ENCODE peak calls at places on chromosomes 3 and 15, in four cellular contexts. One of them, this sample, is unnamed.

GRCh38 chr3:66075281-66075680 is 36.6 kb upstream of the MAGI1 start:
- DNase-seq in left cardiac atrium: no peak
- DNase-seq in EL: peak; percentile 77
- DNase-seq in brain microvascular endothelial cell: peak; percentile 23
- DNase-seq in this sample: no peak

GRCh38 chr3:31066999-31067398 is 172.5 kb upstream of the GADL1 start:
- DNase-seq in left cardiac atrium: no peak
- DNase-seq in EL: peak; percentile 93
- DNase-seq in brain microvascular endothelial cell: peak; percentile 89
- DNase-seq in this sample: no peak

GRCh38 chr3:27368831-27369607 is at the start of gene NEK10:
- DNase-seq in brain microvascular endothelial cell: peak; percentile 87
- DNase-seq in left cardiac atrium: peak; percentile 92
- DNase-seq in EL: peak; percentile 84
- DNase-seq in this sample: peak; percentile 94

GRCh38 chr3:151035072-151035471 is 50.4 kb upstream of the MED12L start:
- DNase-seq in EL: no peak
- DNase-seq in brain microvascular endothelial cell: no peak
- DNase-seq in left cardiac atrium: no peak
- DNase-seq in this sample: no peak

GRCh38 chr3:126151562-126152302 is 28.7 kb downstream of the ALDH1L1 start:
- DNase-seq in brain microvascular endothelial cell: no peak
- DNase-seq in left cardiac atrium: no peak
- DNase-seq in EL: no peak
- DNase-seq in this sample: no peak

GRCh38 chr3:9129366-9129765 is 120.1 kb downstream of the SRGAP3 start:
- DNase-seq in left cardiac atrium: no peak
- DNase-seq in EL: no peak
- DNase-seq in brain microvascular endothelial cell: no peak
- DNase-seq in this sample: no peak

GRCh38 chr3:65666426-65667091 is 372.2 kb downstream of the MAGI1 start:
- DNase-seq in left cardiac atrium: no peak
- DNase-seq in EL: peak; percentile 72
- DNase-seq in brain microvascular endothelial cell: no peak
- DNase-seq in this sample: no peak

GRCh38 chr3:50008931-50009330 is 69.0 kb downstream of the RBM6 start:
- DNase-seq in EL: peak; percentile 55
- DNase-seq in left cardiac atrium: no peak
- DNase-seq in brain microvascular endothelial cell: no peak
- DNase-seq in this sample: no peak

GRCh38 chr15:52348056-52348745 is 52.6 kb upstream of the MYO5C start:
- DNase-seq in brain microvascular endothelial cell: peak; percentile 63
- DNase-seq in left cardiac atrium: no peak
- DNase-seq in EL: peak; percentile 43
- DNase-seq in this sample: no peak

GRCh38 chr3:77815467-77815866 is 775.6 kb downstream of the ROBO2 start:
- DNase-seq in brain microvascular endothelial cell: no peak
- DNase-seq in left cardiac atrium: no peak
- DNase-seq in EL: peak; percentile 6
- DNase-seq in this sample: no peak

GRCh38 chr3:190017575-190018288 is 103.0 kb downstream of the P3H2 start:
- DNase-seq in EL: peak; percentile 84
- DNase-seq in left cardiac atrium: no peak
- DNase-seq in brain microvascular endothelial cell: peak; percentile 73
- DNase-seq in this sample: no peak

GRCh38 chr15:67573194-67573593 is 30.7 kb downstream of the MAP2K5 start:
- DNase-seq in left cardiac atrium: no peak
- DNase-seq in EL: no peak
- DNase-seq in brain microvascular endothelial cell: no peak
- DNase-seq in this sample: no peak

GRCh38 chr15:66997212-66997611 is 68.2 kb upstream of the SMAD3 start:
- DNase-seq in EL: peak; percentile 91
- DNase-seq in brain microvascular endothelial cell: peak; percentile 73
- DNase-seq in left cardiac atrium: no peak
- DNase-seq in this sample: no peak

GRCh38 chr3:119669906-119670570 is 7.2 kb downstream of the COX17 start:
- DNase-seq in brain microvascular endothelial cell: no peak
- DNase-seq in left cardiac atrium: no peak
- DNase-seq in EL: peak; percentile 44
- DNase-seq in this sample: no peak

GRCh38 chr3:161914703-161915102 is 418.1 kb downstream of the OTOL1 start:
- DNase-seq in left cardiac atrium: peak; percentile 33
- DNase-seq in EL: peak; percentile 71
- DNase-seq in brain microvascular endothelial cell: peak; percentile 81
- DNase-seq in this sample: no peak

GRCh38 chr15:98674336-98674735 is 26.0 kb downstream of the IGF1R start:
- DNase-seq in left cardiac atrium: no peak
- DNase-seq in EL: no peak
- DNase-seq in brain microvascular endothelial cell: peak; percentile 58
- DNase-seq in this sample: no peak

GRCh38 chr3:79103305-79103704 is 664.5 kb downstream of the ROBO1 start:
- DNase-seq in left cardiac atrium: no peak
- DNase-seq in brain microvascular endothelial cell: no peak
- DNase-seq in EL: no peak
- DNase-seq in this sample: no peak

GRCh38 chr3:43632269-43632733 is 10.5 kb upstream of the ANO10 start:
- DNase-seq in brain microvascular endothelial cell: peak; percentile 60
- DNase-seq in EL: peak; percentile 96
- DNase-seq in left cardiac atrium: no peak
- DNase-seq in this sample: no peak

GRCh38 chr3:164781755-164782154 is 296.5 kb downstream of the SI start:
- DNase-seq in brain microvascular endothelial cell: no peak
- DNase-seq in EL: no peak
- DNase-seq in left cardiac atrium: no peak
- DNase-seq in this sample: no peak

GRCh38 chr3:46892285-46893145 is 15.0 kb downstream of the PTH1R start:
- DNase-seq in left cardiac atrium: peak; percentile 83
- DNase-seq in brain microvascular endothelial cell: peak; percentile 30
- DNase-seq in EL: peak; percentile 87
- DNase-seq in this sample: no peak

GRCh38 chr3:7745711-7746110 is 755.9 kb upstream of the LMCD1 start:
- DNase-seq in left cardiac atrium: no peak
- DNase-seq in brain microvascular endothelial cell: no peak
- DNase-seq in EL: no peak
- DNase-seq in this sample: no peak

GRCh38 chr15:79091204-79091867 is 756 bp upstream of the RASGRF1 start:
- DNase-seq in brain microvascular endothelial cell: no peak
- DNase-seq in left cardiac atrium: no peak
- DNase-seq in EL: no peak
- DNase-seq in this sample: no peak

GRCh38 chr15:60299452-60300047 is 98.2 kb downstream of the ANXA2 start:
- DNase-seq in left cardiac atrium: peak; percentile 37
- DNase-seq in EL: peak; percentile 43
- DNase-seq in brain microvascular endothelial cell: no peak
- DNase-seq in this sample: no peak

GRCh38 chr3:188031106-188031505 is 122.9 kb upstream of the LPP start:
- DNase-seq in EL: no peak
- DNase-seq in brain microvascular endothelial cell: no peak
- DNase-seq in left cardiac atrium: no peak
- DNase-seq in this sample: no peak

GRCh38 chr15:74608776-74609175 is 6.9 kb upstream of the CLK3 start:
- DNase-seq in left cardiac atrium: no peak
- DNase-seq in brain microvascular endothelial cell: no peak
- DNase-seq in EL: no peak
- DNase-seq in this sample: no peak

GRCh38 chr3:107704477-107704876 is 181.7 kb downstream of the BBX start:
- DNase-seq in brain microvascular endothelial cell: peak; percentile 64
- DNase-seq in EL: peak; percentile 49
- DNase-seq in left cardiac atrium: no peak
- DNase-seq in this sample: no peak

GRCh38 chr3:65851827-65852226 is 186.9 kb downstream of the MAGI1 start:
- DNase-seq in left cardiac atrium: no peak
- DNase-seq in brain microvascular endothelial cell: peak; percentile 39
- DNase-seq in EL: peak; percentile 84
- DNase-seq in this sample: no peak

GRCh38 chr3:197345381-197345780 is 47.0 kb upstream of the DLG1 start:
- DNase-seq in EL: no peak
- DNase-seq in brain microvascular endothelial cell: no peak
- DNase-seq in left cardiac atrium: no peak
- DNase-seq in this sample: no peak

GRCh38 chr3:129435367-129435766 is 4.4 kb downstream of the MBD4 start:
- DNase-seq in brain microvascular endothelial cell: no peak
- DNase-seq in left cardiac atrium: no peak
- DNase-seq in EL: no peak
- DNase-seq in this sample: no peak

GRCh38 chr3:114668099-114668498 is 374.3 kb downstream of the TIGIT start:
- DNase-seq in EL: no peak
- DNase-seq in brain microvascular endothelial cell: no peak
- DNase-seq in left cardiac atrium: no peak
- DNase-seq in this sample: no peak